ENCODE peak calls at places on chromosomes 11 and 22, in five cellular contexts. W, C, J, R and F are unnamed samples.

GRCh38 chr22:44403166-44403565 is 90.4 kb upstream of the SHISAL1 start:
- DNase-seq in R (no peak), W (no peak), J (no peak), C (no peak), F (peak)

GRCh38 chr11:35579557-35580396 is 38.5 kb upstream of the FJX1 start:
- DNase-seq in W (peak), R (no peak), C (peak), J (no peak), F (no peak)

GRCh38 chr11:59801981-59802638 is 8.5 kb downstream of the MRPL16 start:
- DNase-seq in R (peak), J (no peak), W (no peak), C (peak), F (no peak)

GRCh38 chr11:27914080-27914479 is 193.9 kb downstream of the KIF18A start:
- DNase-seq in R (no peak), J (no peak), C (peak), W (no peak), F (no peak)

GRCh38 chr22:39682994-39683393 is 112.4 kb downstream of the CACNA1I start:
- DNase-seq in W (no peak), R (no peak), C (no peak), J (no peak), F (no peak)

GRCh38 chr11:74169736-74170458 is 905 bp downstream of the C2CD3 start:
- DNase-seq in C (no peak), J (no peak), R (no peak), W (no peak), F (no peak)

GRCh38 chr11:10493041-10493663 is 38.1 kb downstream of the AMPD3 start:
- DNase-seq in C (no peak), W (no peak), R (no peak), J (no peak), F (no peak)

GRCh38 chr11:1692708-1693326 is 4.2 kb upstream of the KRTAP5-6 start:
- DNase-seq in J (no peak), C (no peak), R (no peak), W (no peak), F (no peak)

GRCh38 chr22:20957691-20958440 is 9.2 kb upstream of the AIFM3 start:
- DNase-seq in C (no peak), J (peak), R (no peak), W (peak), F (peak)

GRCh38 chr11:12859872-12860657 is 149.1 kb upstream of the RASSF10 start:
- DNase-seq in C (no peak), J (no peak), R (no peak), W (no peak), F (no peak)

GRCh38 chr11:12163181-12163841 is 52.9 kb downstream of the MICAL2 start:
- DNase-seq in J (peak), C (peak), R (peak), W (no peak), F (peak)

GRCh38 chr11:102830328-102830727 is 13.1 kb downstream of the MMP3 start:
- DNase-seq in W (no peak), R (no peak), J (no peak), C (peak), F (no peak)

GRCh38 chr22:27011717-27012116 is 354.3 kb downstream of the MIAT start:
- DNase-seq in C (no peak), R (no peak), J (no peak), W (no peak), F (no peak)

GRCh38 chr22:48744283-48744641 is 1083.4 kb downstream of the BRD1 start:
- DNase-seq in C (no peak), J (no peak), W (no peak), R (no peak), F (no peak)

GRCh38 chr11:27945323-27945722 is 162.6 kb downstream of the KIF18A start:
- DNase-seq in C (no peak), R (no peak), J (no peak), W (no peak), F (no peak)

GRCh38 chr11:120135838-120136237 is 2.1 kb downstream of the TRIM29 start:
- DNase-seq in J (no peak), R (no peak), W (no peak), C (peak), F (no peak)

GRCh38 chr11:120133216-120134105 is 4.5 kb downstream of the TRIM29 start:
- DNase-seq in W (no peak), J (peak), R (peak), C (no peak), F (no peak)

GRCh38 chr11:120134106-120134930 is 3.6 kb downstream of the TRIM29 start:
- DNase-seq in J (peak), C (no peak), R (peak), W (no peak), F (peak)

GRCh38 chr11:120136356-120136755 is 1.6 kb downstream of the TRIM29 start:
- DNase-seq in W (no peak), J (peak), C (no peak), R (peak), F (no peak)

DNA sequence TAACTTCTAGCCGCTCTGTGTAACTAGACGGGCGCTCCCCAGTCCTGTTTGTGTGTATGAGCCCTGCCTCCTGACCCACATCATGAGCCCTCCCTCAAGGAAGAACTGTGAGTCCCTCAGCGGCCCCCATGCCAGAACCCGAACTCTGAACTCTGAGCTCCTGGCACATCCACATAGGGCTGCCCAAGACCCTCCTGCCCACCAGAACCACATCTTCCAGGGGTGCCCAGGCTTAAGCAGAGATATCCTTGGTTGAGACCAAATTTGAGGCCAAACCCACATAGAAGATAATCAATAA is 3.0 kb downstream of the TRIM29 start:
- DNase-seq in R (peak), J (peak), W (no peak), C (no peak), F (no peak)
- H3K4me3 ChIP-seq in R (no peak), J (no peak), W (no peak), C (peak), F (no peak)

GRCh38 chr11:47318166-47318565 is 34.3 kb downstream of the MYBPC3 start:
- DNase-seq in R (no peak), C (no peak), J (no peak), W (no peak), F (no peak)
- H3K4me3 ChIP-seq in R (no peak), C (no peak), J (no peak), W (no peak), F (no peak)

GRCh38 chr11:124844664-124845079 is 20.6 kb upstream of the ROBO3 start:
- DNase-seq in C (no peak), J (no peak), R (no peak), W (no peak), F (no peak)

GRCh38 chr11:124841186-124841585 is 24.0 kb upstream of the ROBO3 start:
- DNase-seq in C (peak), W (no peak), R (no peak), J (no peak), F (no peak)

GRCh38 chr11:124841765-124842700 is 23.2 kb upstream of the ROBO3 start:
- DNase-seq in W (no peak), J (no peak), C (no peak), R (no peak), F (no peak)

GRCh38 chr11:124843616-124843910 is 21.7 kb upstream of the ROBO3 start:
- DNase-seq in J (no peak), R (no peak), C (no peak), W (no peak), F (no peak)

GRCh38 chr11:124846058-124846719 is 19.0 kb upstream of the ROBO3 start:
- DNase-seq in C (no peak), W (no peak), R (no peak), J (no peak), F (no peak)
- H3K4me3 ChIP-seq in C (no peak), W (no peak), R (no peak), J (no peak), F (no peak)

GRCh38 chr11:75276696-75277095 is 36.1 kb downstream of the TPBGL start:
- DNase-seq in J (no peak), C (no peak), W (no peak), R (no peak), F (no peak)
- H3K4me3 ChIP-seq in J (no peak), C (no peak), W (no peak), R (no peak), F (no peak)